ENCODE peak calls at places on chromosomes 13 and 19, in seven cellular contexts. P is stimulated activated CD8-positive, alpha-beta memory T cell treated with anti-CD3 and anti-CD28 coated beads, Interleukin-4, amount 100 ng/mL, for 48 hours; Q is NCI-H2107; W is HuH-7.5; R is amygdala; D is tibial nerve; N is stimulated activated CD4-positive, alpha-beta T cell treated with anti-CD3 and anti-CD28 coated beads, Interleukin-4, amount 100 ng/mL, for 1 hour. J is an unnamed sample.

GRCh38 chr19:48558018-48558684 is 6.2 kb downstream of the SULT2B1 start:
- DNase-seq in P (no peak), Q (no peak), W (peak; percentile 70), R (no peak), D (no peak), N (no peak), J (no peak)

GRCh38 chr19:39951686-39952085 is 17.3 kb upstream of the FCGBP start:
- DNase-seq in P (peak; percentile 26), Q (no peak), W (no peak), R (no peak), D (no peak), N (no peak), J (no peak)

GRCh38 chr19:35449347-35450043 is 1.4 kb downstream of the FFAR2 start:
- DNase-seq in P (no peak), Q (no peak), W (peak; percentile 46), R (no peak), D (no peak), N (no peak), J (no peak)

GRCh38 chr19:48509467-48510194 is 2.0 kb downstream of the LMTK3 start:
- DNase-seq in P (no peak), Q (no peak), W (peak; percentile 15), R (peak; percentile 38), D (no peak), N (no peak), J (no peak)

GRCh38 chr19:3516675-3517207 is 10.6 kb downstream of the FZR1 start:
- DNase-seq in P (peak; percentile 45), Q (peak; percentile 75), W (no peak), R (peak; percentile 7), D (no peak), N (no peak), J (peak; percentile 12)

GRCh38 chr13:35836476-35836875 is 294.7 kb downstream of the DCLK1 start:
- DNase-seq in P (no peak), Q (no peak), W (no peak), R (no peak), D (no peak), N (no peak), J (no peak)

GRCh38 chr19:28103916-28104315 is 1109.0 kb downstream of the UQCRFS1 start:
- DNase-seq in P (no peak), Q (no peak), W (no peak), R (no peak), D (no peak), N (no peak), J (no peak)

GRCh38 chr19:6693056-6693471 is 23.1 kb upstream of the TNFSF14 start:
- DNase-seq in P (no peak), Q (no peak), W (no peak), R (no peak), D (no peak), N (no peak), J (no peak)

GRCh38 chr13:55576389-55576788 is 1564.3 kb upstream of the PRR20A start:
- DNase-seq in P (no peak), Q (no peak), W (no peak), R (no peak), D (no peak), N (no peak), J (no peak)

GRCh38 chr19:56253737-56254136 is 18.8 kb upstream of the EDDM13 start:
- DNase-seq in P (no peak), Q (peak; percentile 4), W (peak; percentile 37), R (no peak), D (peak; percentile 15), N (no peak), J (peak; percentile 77)

GRCh38 chr19:46812898-46813569 is 24.6 kb upstream of the SLC1A5 start:
- DNase-seq in P (no peak), Q (no peak), W (no peak), R (no peak), D (no peak), N (no peak), J (no peak)

GRCh38 chr13:32938907-32939306 is 77.3 kb upstream of the KL start:
- DNase-seq in P (no peak), Q (no peak), W (no peak), R (no peak), D (no peak), N (no peak), J (no peak)

GRCh38 chr19:3850320-3850972 is 18.4 kb downstream of the ZFR2 start:
- DNase-seq in P (no peak), Q (no peak), W (no peak), R (no peak), D (no peak), N (no peak), J (no peak)